ENCODE peak calls at places on chromosomes 4 and X, in four cellular contexts. B is NB4, Y is uterus, V is adrenal gland. T is an unnamed sample.

GRCh38 chr4:145161549-145161948 is 18.8 kb downstream of the OTUD4 start:
- DNase-seq in V (no peak), B (no peak), Y (no peak), T (no peak)

GRCh38 chr4:89021062-89021461 is 35.9 kb downstream of the FAM13A start:
- DNase-seq in V (no peak), Y (no peak), B (no peak), T (no peak)

GRCh38 chrX:145817299-145817665 is 347 bp upstream of the SLITRK2 start:
- DNase-seq in Y (peak; percentile 18), V (no peak), B (no peak), T (no peak)

GRCh38 chrX:39491548-39492297 is 606.0 kb downstream of the BCOR start:
- DNase-seq in Y (no peak), V (no peak), B (peak; percentile 87), T (no peak)

GRCh38 chr4:175806741-175807140 is 5.3 kb downstream of the GPM6A start:
- DNase-seq in B (no peak), Y (no peak), V (no peak), T (no peak)

GRCh38 chr4:22485751-22486150 is 30.1 kb downstream of the ADGRA3 start:
- DNase-seq in Y (no peak), V (no peak), B (no peak), T (no peak)

GRCh38 chr4:182202650-182203049 is 40.6 kb upstream of the TENM3 start:
- DNase-seq in B (no peak), Y (no peak), V (no peak), T (no peak)

GRCh38 chrX:69987691-69988090 is 62.0 kb downstream of the AWAT2 start:
- DNase-seq in Y (no peak), B (no peak), V (no peak), T (no peak)

GRCh38 chrX:153592966-153593688 is 5.8 kb downstream of the CCNQ start:
- DNase-seq in B (no peak), Y (no peak), V (peak; percentile 86), T (no peak)

GRCh38 chr4:116501954-116502353 is 583.4 kb downstream of the TRAM1L1 start:
- DNase-seq in V (no peak), B (no peak), Y (no peak), T (peak; percentile 47)

GRCh38 chr4:101178731-101179130 is 168.6 kb downstream of the PPP3CA start:
- DNase-seq in V (no peak), B (no peak), Y (no peak), T (no peak)

GRCh38 chrX:115941388-115941787 is 229.2 kb upstream of the AGTR2 start:
- DNase-seq in B (no peak), Y (no peak), V (no peak), T (no peak)

GRCh38 chr4:80045831-80046230 is 27.2 kb downstream of the ANTXR2 start:
- DNase-seq in B (no peak), Y (no peak), V (no peak), T (no peak)

GRCh38 chr4:84879651-84880200 is 86.8 kb downstream of the WDFY3 start:
- DNase-seq in V (no peak), Y (no peak), B (no peak), T (no peak)

GRCh38 chr4:189293459-189293858 is 647.2 kb upstream of the FRG1 start:
- DNase-seq in V (no peak), B (no peak), Y (no peak), T (no peak)

GRCh38 chr4:54440394-54441223 is 211.5 kb downstream of the PDGFRA start:
- DNase-seq in B (peak; percentile 49), Y (no peak), V (no peak), T (no peak)

GRCh38 chrX:148310402-148311200 is 189.8 kb upstream of the AFF2 start:
- DNase-seq in B (peak; percentile 86), Y (no peak), V (no peak), T (no peak)

GRCh38 chrX:48972214-48973164 is 845 bp upstream of the KCND1 start:
- DNase-seq in B (peak; percentile 57), Y (peak; percentile 30), V (peak; percentile 74), T (no peak)

GRCh38 chr4:16264798-16265197 is 38.5 kb upstream of the TAPT1 start:
- DNase-seq in Y (no peak), V (no peak), B (peak; percentile 67), T (no peak)

GRCh38 chr4:13599159-13599558 is 28.4 kb downstream of the BOD1L1 start:
- DNase-seq in V (no peak), B (peak; percentile 15), Y (no peak), T (no peak)

GRCh38 chr4:176742211-176742610 is 50.5 kb downstream of the VEGFC start:
- DNase-seq in B (no peak), V (no peak), Y (no peak), T (no peak)

GRCh38 chrX:129686422-129686948 is 31.7 kb upstream of the APLN start:
- DNase-seq in V (peak; percentile 55), B (no peak), Y (peak; percentile 55), T (no peak)

GRCh38 chrX:24513416-24513815 is 48.3 kb downstream of the PDK3 start:
- DNase-seq in Y (no peak), V (no peak), B (no peak), T (no peak)

GRCh38 chrX:9525511-9526248 is 60.8 kb downstream of the TBL1X start:
- DNase-seq in Y (no peak), B (no peak), V (no peak), T (no peak)

GRCh38 chrX:152817082-152817744 is 13.3 kb downstream of the CETN2 start:
- DNase-seq in B (peak; percentile 32), Y (no peak), V (peak; percentile 72), T (no peak)

GRCh38 chrX:125131146-125131545 is 188.5 kb upstream of the TEX13C start:
- DNase-seq in V (no peak), B (peak; percentile 6), Y (no peak), T (no peak)

GRCh38 chrX:125137521-125137920 is 182.2 kb upstream of the TEX13C start:
- DNase-seq in V (no peak), Y (no peak), B (no peak), T (no peak)

DNA sequence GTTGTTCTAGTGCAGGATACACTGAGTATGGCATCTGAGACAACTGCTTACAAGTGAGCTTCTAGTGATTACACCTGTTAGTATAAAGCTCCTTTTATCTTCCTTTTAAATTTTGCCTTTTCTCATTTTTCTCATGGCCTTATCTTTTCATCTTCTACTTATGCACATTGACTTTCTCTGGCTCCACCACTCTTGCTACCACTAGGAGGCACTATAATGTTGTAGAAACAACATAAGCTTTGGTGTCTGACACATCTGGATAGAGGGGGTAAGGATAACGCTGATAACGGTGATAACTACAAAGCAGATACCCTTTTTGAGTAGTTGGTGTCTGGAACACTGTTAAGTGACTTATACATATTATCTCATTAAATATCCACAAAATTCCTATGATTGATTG is 187.4 kb upstream of the TEX13C start:
- DNase-seq in V (no peak), B (peak; percentile 48), Y (no peak), T (no peak)
- H3K4me3 ChIP-seq in V (no peak overlapping the region), B (no peak overlapping the region), Y (no peak overlapping the region), T (no peak overlapping the region)

GRCh38 chr4:39452860-39453587 is 5.7 kb downstream of the RPL9 start:
- DNase-seq in B (no peak), Y (no peak), V (no peak), T (no peak)
- TF ChIP-seq POLR2A in B (no peak), Y (no peak), V (no peak), T (no peak)

GRCh38 chr4:7238300-7238960 is 46.1 kb downstream of the SORCS2 start:
- DNase-seq in V (no peak), B (peak; percentile 31), Y (no peak), T (no peak)
- TF ChIP-seq CTCF in V (no peak), B (peak; percentile 47), Y (no peak), T (no peak)

DNA sequence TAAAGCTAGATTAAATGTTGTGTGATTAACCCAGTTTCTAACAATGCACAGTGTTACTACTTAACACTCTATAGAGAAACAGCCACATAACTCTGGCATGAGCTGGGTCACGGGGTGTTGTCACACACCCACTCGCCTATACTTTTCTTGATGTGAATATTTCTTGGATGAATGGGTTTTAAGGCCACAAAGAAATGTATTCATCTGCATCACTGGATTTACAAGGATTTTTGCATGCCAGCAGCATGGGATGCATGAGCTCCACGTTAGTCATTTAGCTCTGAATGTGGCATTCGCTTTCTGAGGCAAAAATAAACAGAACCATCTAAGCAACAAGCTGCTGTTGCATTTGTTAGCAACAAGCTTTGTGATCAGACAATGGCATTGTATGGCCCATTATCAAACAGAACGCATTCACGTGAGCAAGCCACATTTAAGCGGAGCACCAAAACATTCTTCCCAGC is 89.7 kb downstream of the LRP2BP start:
- DNase-seq in Y (no peak), B (no peak), V (no peak), T (no peak)
- H3K4me3 ChIP-seq in Y (no peak overlapping the region), B (no peak overlapping the region), V (no peak overlapping the region), T (no peak overlapping the region)

T was measured in lower leg skin.